ENCODE peak calls at places on chromosomes 12 and 14, in six cellular contexts. One of them, this sample, is unnamed.

GRCh38 chr14:64217318-64217717 is 76.9 kb downstream of the ESR2 start:
- DNase-seq in fibroblast of the aortic adventitia: no peak
- DNase-seq in progenitor cell of endocrine pancreas: no peak
- DNase-seq in foreskin fibroblast: no peak
- DNase-seq in hepatocyte: no peak
- DNase-seq in neural crest cell: no peak
- DNase-seq in this sample: no peak

GRCh38 chr12:56941299-56942017 is 7.2 kb upstream of the SDR9C7 start:
- DNase-seq in progenitor cell of endocrine pancreas: no peak
- DNase-seq in fibroblast of the aortic adventitia: peak
- DNase-seq in hepatocyte: peak
- DNase-seq in neural crest cell: no peak
- DNase-seq in foreskin fibroblast: peak
- DNase-seq in this sample: no peak

GRCh38 chr14:45041641-45042040 is 42.3 kb upstream of the PRPF39 start:
- DNase-seq in hepatocyte: no peak
- DNase-seq in foreskin fibroblast: no peak
- DNase-seq in neural crest cell: no peak
- DNase-seq in progenitor cell of endocrine pancreas: no peak
- DNase-seq in fibroblast of the aortic adventitia: no peak
- DNase-seq in this sample: no peak

GRCh38 chr12:75632452-75632851 is 121.0 kb upstream of the KRR1 start:
- DNase-seq in progenitor cell of endocrine pancreas: no peak
- DNase-seq in fibroblast of the aortic adventitia: no peak
- DNase-seq in hepatocyte: no peak
- DNase-seq in foreskin fibroblast: no peak
- DNase-seq in neural crest cell: no peak
- DNase-seq in this sample: no peak

GRCh38 chr12:52646613-52647012 is 5.4 kb downstream of the KRT2 start:
- DNase-seq in progenitor cell of endocrine pancreas: no peak
- DNase-seq in neural crest cell: no peak
- DNase-seq in fibroblast of the aortic adventitia: no peak
- DNase-seq in foreskin fibroblast: no peak
- DNase-seq in hepatocyte: no peak
- DNase-seq in this sample: no peak

GRCh38 chr14:22646570-22647254 is 2.6 kb upstream of the OR6J1 start:
- DNase-seq in progenitor cell of endocrine pancreas: no peak
- DNase-seq in foreskin fibroblast: peak
- DNase-seq in neural crest cell: no peak
- DNase-seq in fibroblast of the aortic adventitia: peak
- DNase-seq in hepatocyte: no peak
- DNase-seq in this sample: no peak

GRCh38 chr14:105314287-105315185 is at the start of gene PACS2:
- DNase-seq in hepatocyte: peak
- DNase-seq in progenitor cell of endocrine pancreas: peak
- DNase-seq in fibroblast of the aortic adventitia: peak
- DNase-seq in neural crest cell: peak
- DNase-seq in foreskin fibroblast: peak
- DNase-seq in this sample: peak

GRCh38 chr14:93239869-93240677 is 33.0 kb downstream of the UBR7 start:
- DNase-seq in foreskin fibroblast: peak
- DNase-seq in hepatocyte: no peak
- DNase-seq in fibroblast of the aortic adventitia: peak
- DNase-seq in progenitor cell of endocrine pancreas: no peak
- DNase-seq in neural crest cell: no peak
- DNase-seq in this sample: no peak

GRCh38 chr14:93832665-93833064 is 44.4 kb upstream of the PRIMA1 start:
- DNase-seq in hepatocyte: peak
- DNase-seq in fibroblast of the aortic adventitia: no peak
- DNase-seq in foreskin fibroblast: no peak
- DNase-seq in neural crest cell: no peak
- DNase-seq in progenitor cell of endocrine pancreas: no peak
- DNase-seq in this sample: no peak

GRCh38 chr12:102634216-102634615 is 153.9 kb upstream of the IGF1 start:
- DNase-seq in foreskin fibroblast: peak
- DNase-seq in fibroblast of the aortic adventitia: peak
- DNase-seq in progenitor cell of endocrine pancreas: no peak
- DNase-seq in hepatocyte: no peak
- DNase-seq in neural crest cell: no peak
- DNase-seq in this sample: no peak

GRCh38 chr12:118377005-118377890 is 893 bp downstream of the SUDS3 start:
- DNase-seq in fibroblast of the aortic adventitia: no peak
- DNase-seq in progenitor cell of endocrine pancreas: no peak
- DNase-seq in hepatocyte: peak
- DNase-seq in neural crest cell: no peak
- DNase-seq in foreskin fibroblast: no peak
- DNase-seq in this sample: peak

GRCh38 chr14:88477513-88478250 is 77.1 kb downstream of the PTPN21 start:
- DNase-seq in neural crest cell: no peak
- DNase-seq in progenitor cell of endocrine pancreas: no peak
- DNase-seq in foreskin fibroblast: peak
- DNase-seq in hepatocyte: no peak
- DNase-seq in fibroblast of the aortic adventitia: peak
- DNase-seq in this sample: no peak

GRCh38 chr14:76956253-76957090 is 72.0 kb downstream of the IRF2BPL start:
- DNase-seq in fibroblast of the aortic adventitia: peak
- DNase-seq in foreskin fibroblast: peak
- DNase-seq in hepatocyte: peak
- DNase-seq in neural crest cell: peak
- DNase-seq in progenitor cell of endocrine pancreas: peak
- DNase-seq in this sample: peak

GRCh38 chr12:67754933-67755697 is 106.6 kb downstream of the DYRK2 start:
- DNase-seq in neural crest cell: no peak
- DNase-seq in hepatocyte: no peak
- DNase-seq in progenitor cell of endocrine pancreas: no peak
- DNase-seq in fibroblast of the aortic adventitia: no peak
- DNase-seq in foreskin fibroblast: no peak
- DNase-seq in this sample: no peak

GRCh38 chr12:29528161-29528560 is 30.7 kb upstream of the OVCH1 start:
- DNase-seq in foreskin fibroblast: no peak
- DNase-seq in progenitor cell of endocrine pancreas: no peak
- DNase-seq in fibroblast of the aortic adventitia: no peak
- DNase-seq in hepatocyte: no peak
- DNase-seq in neural crest cell: no peak
- DNase-seq in this sample: no peak

GRCh38 chr12:118136559-118137003 is 657 bp downstream of the PEBP1 start:
- DNase-seq in neural crest cell: peak
- DNase-seq in fibroblast of the aortic adventitia: peak
- DNase-seq in hepatocyte: peak
- DNase-seq in foreskin fibroblast: peak
- DNase-seq in progenitor cell of endocrine pancreas: peak
- DNase-seq in this sample: peak

GRCh38 chr12:82866946-82867345 is 180.2 kb downstream of the TMTC2 start:
- DNase-seq in foreskin fibroblast: no peak
- DNase-seq in fibroblast of the aortic adventitia: no peak
- DNase-seq in hepatocyte: no peak
- DNase-seq in progenitor cell of endocrine pancreas: no peak
- DNase-seq in neural crest cell: no peak
- DNase-seq in this sample: no peak

GRCh38 chr14:32047791-32048190 is 29.3 kb upstream of the ARHGAP5 start:
- DNase-seq in hepatocyte: no peak
- DNase-seq in progenitor cell of endocrine pancreas: no peak
- DNase-seq in fibroblast of the aortic adventitia: no peak
- DNase-seq in neural crest cell: no peak
- DNase-seq in foreskin fibroblast: no peak
- DNase-seq in this sample: no peak

GRCh38 chr14:98695809-98696208 is 576.2 kb downstream of the BCL11B start:
- DNase-seq in foreskin fibroblast: no peak
- DNase-seq in hepatocyte: no peak
- DNase-seq in fibroblast of the aortic adventitia: no peak
- DNase-seq in neural crest cell: no peak
- DNase-seq in progenitor cell of endocrine pancreas: no peak
- DNase-seq in this sample: no peak

GRCh38 chr12:92538970-92539749 is 163.6 kb upstream of the PLEKHG7 start:
- DNase-seq in hepatocyte: peak
- DNase-seq in progenitor cell of endocrine pancreas: no peak
- DNase-seq in fibroblast of the aortic adventitia: peak
- DNase-seq in neural crest cell: no peak
- DNase-seq in foreskin fibroblast: peak
- DNase-seq in this sample: peak

GRCh38 chr14:69064596-69064995 is 85.5 kb upstream of the ACTN1 start:
- DNase-seq in progenitor cell of endocrine pancreas: no peak
- DNase-seq in fibroblast of the aortic adventitia: no peak
- DNase-seq in hepatocyte: no peak
- DNase-seq in foreskin fibroblast: no peak
- DNase-seq in neural crest cell: no peak
- DNase-seq in this sample: no peak
- TF ChIP-seq CTCF in progenitor cell of endocrine pancreas: no peak
- TF ChIP-seq CTCF in fibroblast of the aortic adventitia: no peak
- TF ChIP-seq CTCF in hepatocyte: no peak
- TF ChIP-seq CTCF in foreskin fibroblast: no peak
- TF ChIP-seq CTCF in neural crest cell: no peak
- TF ChIP-seq CTCF in this sample: no peak

GRCh38 chr12:27009926-27010325 is 4.3 kb downstream of the TM7SF3 start:
- DNase-seq in foreskin fibroblast: no peak
- DNase-seq in neural crest cell: no peak
- DNase-seq in hepatocyte: no peak
- DNase-seq in fibroblast of the aortic adventitia: no peak
- DNase-seq in progenitor cell of endocrine pancreas: no peak
- DNase-seq in this sample: peak
- TF ChIP-seq CTCF in foreskin fibroblast: no peak
- TF ChIP-seq CTCF in neural crest cell: no peak
- TF ChIP-seq CTCF in hepatocyte: no peak
- TF ChIP-seq CTCF in fibroblast of the aortic adventitia: no peak
- TF ChIP-seq CTCF in progenitor cell of endocrine pancreas: no peak
- TF ChIP-seq CTCF in this sample: no peak

GRCh38 chr12:132448453-132448800 is 41.5 kb upstream of the FBRSL1 start:
- DNase-seq in foreskin fibroblast: no peak
- DNase-seq in neural crest cell: no peak
- DNase-seq in fibroblast of the aortic adventitia: no peak
- DNase-seq in progenitor cell of endocrine pancreas: no peak
- DNase-seq in hepatocyte: no peak
- DNase-seq in this sample: no peak

GRCh38 chr12:132451172-132451835 is 38.6 kb upstream of the FBRSL1 start:
- DNase-seq in neural crest cell: no peak
- DNase-seq in foreskin fibroblast: no peak
- DNase-seq in hepatocyte: no peak
- DNase-seq in progenitor cell of endocrine pancreas: no peak
- DNase-seq in fibroblast of the aortic adventitia: no peak
- DNase-seq in this sample: peak

GRCh38 chr12:132450391-132451171 is 39.4 kb upstream of the FBRSL1 start:
- DNase-seq in foreskin fibroblast: no peak
- DNase-seq in progenitor cell of endocrine pancreas: no peak
- DNase-seq in fibroblast of the aortic adventitia: no peak
- DNase-seq in neural crest cell: no peak
- DNase-seq in hepatocyte: no peak
- DNase-seq in this sample: no peak

GRCh38 chr12:132447731-132448452 is 42.1 kb upstream of the FBRSL1 start:
- DNase-seq in hepatocyte: no peak
- DNase-seq in neural crest cell: no peak
- DNase-seq in foreskin fibroblast: no peak
- DNase-seq in progenitor cell of endocrine pancreas: no peak
- DNase-seq in fibroblast of the aortic adventitia: no peak
- DNase-seq in this sample: no peak

DNA sequence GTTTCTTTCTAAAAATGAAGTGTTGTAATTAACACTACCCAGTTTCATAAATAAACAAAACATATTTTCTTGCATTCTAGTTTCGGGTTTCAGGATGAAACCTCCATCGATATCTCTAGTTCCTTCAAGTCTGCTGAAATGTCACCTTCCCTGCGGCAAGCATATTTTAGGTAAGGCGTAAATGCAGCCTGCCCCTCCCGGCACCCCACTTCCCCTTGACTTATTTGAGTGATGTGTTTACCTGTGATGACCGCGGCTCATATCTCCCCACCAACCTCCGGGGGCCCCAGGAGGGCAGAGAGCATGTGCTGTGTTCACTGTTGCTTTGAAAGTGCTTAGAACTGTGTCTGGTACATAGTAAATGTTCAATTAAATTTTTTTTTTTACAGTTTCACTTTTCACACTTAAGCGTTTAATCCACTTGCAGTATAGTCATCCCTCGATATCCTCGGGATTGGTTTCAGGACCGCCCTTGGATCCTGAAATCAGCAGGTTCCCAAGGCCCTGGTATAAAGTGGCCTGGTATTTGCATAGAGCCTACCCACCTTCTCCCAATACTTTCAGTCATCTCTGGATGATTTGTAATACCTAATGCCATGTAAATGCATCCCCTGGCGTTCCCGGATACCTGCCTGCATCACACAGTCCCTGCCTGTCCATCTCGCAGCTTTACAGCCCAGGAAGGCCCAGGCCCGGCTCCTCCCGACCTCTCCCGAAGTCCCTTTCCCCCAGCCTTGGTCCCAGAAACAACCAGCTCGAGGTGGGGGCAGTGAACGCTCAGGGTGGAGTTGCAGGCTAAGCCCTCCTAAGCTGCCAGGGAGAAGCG is 40.2 kb upstream of the FBRSL1 start:
- DNase-seq in progenitor cell of endocrine pancreas: no peak
- DNase-seq in foreskin fibroblast: no peak
- DNase-seq in fibroblast of the aortic adventitia: no peak
- DNase-seq in neural crest cell: no peak
- DNase-seq in hepatocyte: no peak
- DNase-seq in this sample: peak
- TF ChIP-seq CTCF in progenitor cell of endocrine pancreas: no peak
- TF ChIP-seq CTCF in foreskin fibroblast: no peak
- TF ChIP-seq CTCF in fibroblast of the aortic adventitia: no peak
- TF ChIP-seq CTCF in neural crest cell: no peak
- TF ChIP-seq CTCF in hepatocyte: no peak
- TF ChIP-seq CTCF in this sample: no peak

DNA sequence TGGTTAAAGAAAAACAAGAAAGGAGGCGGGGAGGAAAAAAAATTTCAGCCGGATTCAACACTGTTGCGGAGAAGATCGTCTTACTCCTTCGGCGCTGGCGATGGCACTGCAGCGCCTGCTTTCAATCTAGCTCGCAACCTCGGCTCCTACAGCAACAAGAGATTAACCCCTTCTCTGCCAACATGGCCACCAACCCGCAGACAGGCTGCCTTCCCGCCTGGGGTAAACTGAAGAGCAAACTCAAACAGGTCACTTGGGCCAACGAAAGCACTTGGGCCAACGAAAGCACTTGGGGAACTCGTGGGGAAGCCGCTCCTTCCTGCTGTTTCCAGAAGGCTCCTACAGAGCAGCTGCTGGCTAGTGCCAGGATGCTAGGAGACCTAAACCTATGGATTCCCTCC is 73.7 kb downstream of the CIT start:
- DNase-seq in hepatocyte: peak
- DNase-seq in fibroblast of the aortic adventitia: peak
- DNase-seq in foreskin fibroblast: peak
- DNase-seq in progenitor cell of endocrine pancreas: peak
- DNase-seq in neural crest cell: peak
- DNase-seq in this sample: no peak
- TF ChIP-seq CTCF in hepatocyte: no peak
- TF ChIP-seq CTCF in fibroblast of the aortic adventitia: no peak
- TF ChIP-seq CTCF in foreskin fibroblast: no peak
- TF ChIP-seq CTCF in progenitor cell of endocrine pancreas: no peak
- TF ChIP-seq CTCF in neural crest cell: no peak
- TF ChIP-seq CTCF in this sample: no peak